ENCODE peak calls at places on chromosomes 7 and 10, in nine cellular contexts. One of them, this sample, is unnamed.

GRCh38 chr7:255038-255435 is 34.9 kb upstream of the FOXL3 start:
- DNase-seq in posterior cingulate gyrus: peak
- DNase-seq in bronchial epithelial cell: no peak
- DNase-seq in GM23248: no peak
- DNase-seq in mesenteric fat pad: no peak
- DNase-seq in spleen: no peak
- DNase-seq in ELF-1: no peak
- DNase-seq in stimulated activated CD8-positive, alpha-beta memory T cell treated with anti-CD3 and anti-CD28 coated beads, Interleukin-7, amount 100 ng/mL, for 1 hour: no peak
- DNase-seq in SW 1271: no peak
- DNase-seq in this sample: no peak

GRCh38 chr10:72449842-72450495 is 95.2 kb upstream of the DNAJB12 start:
- DNase-seq in posterior cingulate gyrus: no peak
- DNase-seq in SW 1271: no peak
- DNase-seq in stimulated activated CD8-positive, alpha-beta memory T cell treated with anti-CD3 and anti-CD28 coated beads, Interleukin-7, amount 100 ng/mL, for 1 hour: no peak
- DNase-seq in mesenteric fat pad: no peak
- DNase-seq in ELF-1: peak
- DNase-seq in GM23248: no peak
- DNase-seq in bronchial epithelial cell: no peak
- DNase-seq in spleen: no peak
- DNase-seq in this sample: no peak

GRCh38 chr7:85095357-85095756 is 91.5 kb downstream of the SEMA3D start:
- DNase-seq in mesenteric fat pad: no peak
- DNase-seq in GM23248: no peak
- DNase-seq in stimulated activated CD8-positive, alpha-beta memory T cell treated with anti-CD3 and anti-CD28 coated beads, Interleukin-7, amount 100 ng/mL, for 1 hour: no peak
- DNase-seq in SW 1271: no peak
- DNase-seq in posterior cingulate gyrus: no peak
- DNase-seq in spleen: no peak
- DNase-seq in bronchial epithelial cell: no peak
- DNase-seq in ELF-1: no peak
- DNase-seq in this sample: peak

GRCh38 chr7:118473271-118473670 is 248.8 kb downstream of the ANKRD7 start:
- DNase-seq in stimulated activated CD8-positive, alpha-beta memory T cell treated with anti-CD3 and anti-CD28 coated beads, Interleukin-7, amount 100 ng/mL, for 1 hour: no peak
- DNase-seq in bronchial epithelial cell: no peak
- DNase-seq in spleen: no peak
- DNase-seq in posterior cingulate gyrus: peak
- DNase-seq in SW 1271: no peak
- DNase-seq in GM23248: no peak
- DNase-seq in mesenteric fat pad: no peak
- DNase-seq in ELF-1: no peak
- DNase-seq in this sample: no peak

GRCh38 chr10:48480397-48481374 is 124.2 kb downstream of the ARHGAP22 start:
- DNase-seq in spleen: peak
- DNase-seq in posterior cingulate gyrus: no peak
- DNase-seq in stimulated activated CD8-positive, alpha-beta memory T cell treated with anti-CD3 and anti-CD28 coated beads, Interleukin-7, amount 100 ng/mL, for 1 hour: no peak
- DNase-seq in SW 1271: no peak
- DNase-seq in mesenteric fat pad: peak
- DNase-seq in ELF-1: no peak
- DNase-seq in bronchial epithelial cell: no peak
- DNase-seq in GM23248: no peak
- DNase-seq in this sample: no peak

GRCh38 chr10:71219918-71220688 is 7.7 kb downstream of the UNC5B start:
- DNase-seq in mesenteric fat pad: peak
- DNase-seq in posterior cingulate gyrus: no peak
- DNase-seq in GM23248: no peak
- DNase-seq in stimulated activated CD8-positive, alpha-beta memory T cell treated with anti-CD3 and anti-CD28 coated beads, Interleukin-7, amount 100 ng/mL, for 1 hour: no peak
- DNase-seq in ELF-1: no peak
- DNase-seq in spleen: peak
- DNase-seq in SW 1271: no peak
- DNase-seq in bronchial epithelial cell: no peak
- DNase-seq in this sample: no peak

GRCh38 chr7:137458399-137458798 is 114.9 kb upstream of the PTN start:
- DNase-seq in stimulated activated CD8-positive, alpha-beta memory T cell treated with anti-CD3 and anti-CD28 coated beads, Interleukin-7, amount 100 ng/mL, for 1 hour: no peak
- DNase-seq in ELF-1: no peak
- DNase-seq in bronchial epithelial cell: peak
- DNase-seq in SW 1271: no peak
- DNase-seq in mesenteric fat pad: no peak
- DNase-seq in spleen: no peak
- DNase-seq in posterior cingulate gyrus: no peak
- DNase-seq in GM23248: no peak
- DNase-seq in this sample: no peak

GRCh38 chr10:98208925-98209324 is 59.1 kb downstream of the LOXL4 start:
- DNase-seq in GM23248: peak
- DNase-seq in stimulated activated CD8-positive, alpha-beta memory T cell treated with anti-CD3 and anti-CD28 coated beads, Interleukin-7, amount 100 ng/mL, for 1 hour: no peak
- DNase-seq in mesenteric fat pad: no peak
- DNase-seq in SW 1271: no peak
- DNase-seq in spleen: no peak
- DNase-seq in bronchial epithelial cell: no peak
- DNase-seq in ELF-1: no peak
- DNase-seq in posterior cingulate gyrus: no peak
- DNase-seq in this sample: no peak

GRCh38 chr7:48390381-48391327 is 219.4 kb downstream of the ABCA13 start:
- DNase-seq in SW 1271: no peak
- DNase-seq in bronchial epithelial cell: peak
- DNase-seq in posterior cingulate gyrus: no peak
- DNase-seq in mesenteric fat pad: no peak
- DNase-seq in spleen: peak
- DNase-seq in GM23248: no peak
- DNase-seq in ELF-1: no peak
- DNase-seq in stimulated activated CD8-positive, alpha-beta memory T cell treated with anti-CD3 and anti-CD28 coated beads, Interleukin-7, amount 100 ng/mL, for 1 hour: no peak
- DNase-seq in this sample: peak

GRCh38 chr10:69567920-69568319 is 5.3 kb downstream of the NEUROG3 start:
- DNase-seq in posterior cingulate gyrus: peak
- DNase-seq in mesenteric fat pad: no peak
- DNase-seq in SW 1271: no peak
- DNase-seq in GM23248: peak
- DNase-seq in stimulated activated CD8-positive, alpha-beta memory T cell treated with anti-CD3 and anti-CD28 coated beads, Interleukin-7, amount 100 ng/mL, for 1 hour: no peak
- DNase-seq in spleen: no peak
- DNase-seq in bronchial epithelial cell: peak
- DNase-seq in ELF-1: peak
- DNase-seq in this sample: peak

GRCh38 chr10:71300555-71301370 is 18.3 kb upstream of the SLC29A3 start:
- DNase-seq in GM23248: no peak
- DNase-seq in SW 1271: no peak
- DNase-seq in bronchial epithelial cell: peak
- DNase-seq in mesenteric fat pad: no peak
- DNase-seq in posterior cingulate gyrus: peak
- DNase-seq in stimulated activated CD8-positive, alpha-beta memory T cell treated with anti-CD3 and anti-CD28 coated beads, Interleukin-7, amount 100 ng/mL, for 1 hour: no peak
- DNase-seq in ELF-1: no peak
- DNase-seq in spleen: no peak
- DNase-seq in this sample: no peak

GRCh38 chr10:102113956-102114857 is 6.0 kb downstream of the LDB1 start:
- DNase-seq in GM23248: peak
- DNase-seq in stimulated activated CD8-positive, alpha-beta memory T cell treated with anti-CD3 and anti-CD28 coated beads, Interleukin-7, amount 100 ng/mL, for 1 hour: no peak
- DNase-seq in mesenteric fat pad: no peak
- DNase-seq in SW 1271: no peak
- DNase-seq in posterior cingulate gyrus: peak
- DNase-seq in bronchial epithelial cell: no peak
- DNase-seq in ELF-1: peak
- DNase-seq in spleen: peak
- DNase-seq in this sample: no peak

GRCh38 chr10:61635946-61636345 is 26.8 kb upstream of the CABCOCO1 start:
- DNase-seq in mesenteric fat pad: no peak
- DNase-seq in spleen: no peak
- DNase-seq in bronchial epithelial cell: peak
- DNase-seq in ELF-1: no peak
- DNase-seq in posterior cingulate gyrus: no peak
- DNase-seq in SW 1271: no peak
- DNase-seq in stimulated activated CD8-positive, alpha-beta memory T cell treated with anti-CD3 and anti-CD28 coated beads, Interleukin-7, amount 100 ng/mL, for 1 hour: no peak
- DNase-seq in GM23248: peak
- DNase-seq in this sample: no peak

GRCh38 chr7:66626236-66626957 is 2.3 kb upstream of the KCTD7 start:
- DNase-seq in stimulated activated CD8-positive, alpha-beta memory T cell treated with anti-CD3 and anti-CD28 coated beads, Interleukin-7, amount 100 ng/mL, for 1 hour: no peak
- DNase-seq in spleen: no peak
- DNase-seq in GM23248: peak
- DNase-seq in mesenteric fat pad: no peak
- DNase-seq in posterior cingulate gyrus: no peak
- DNase-seq in bronchial epithelial cell: peak
- DNase-seq in ELF-1: no peak
- DNase-seq in SW 1271: no peak
- DNase-seq in this sample: no peak

GRCh38 chr7:106524690-106525059 is 136.3 kb downstream of the CCDC71L start:
- DNase-seq in SW 1271: no peak
- DNase-seq in bronchial epithelial cell: no peak
- DNase-seq in spleen: no peak
- DNase-seq in mesenteric fat pad: no peak
- DNase-seq in ELF-1: no peak
- DNase-seq in posterior cingulate gyrus: no peak
- DNase-seq in stimulated activated CD8-positive, alpha-beta memory T cell treated with anti-CD3 and anti-CD28 coated beads, Interleukin-7, amount 100 ng/mL, for 1 hour: no peak
- DNase-seq in GM23248: no peak
- DNase-seq in this sample: no peak

GRCh38 chr10:130741901-130742625 is 569.5 kb downstream of the TCERG1L start:
- DNase-seq in GM23248: no peak
- DNase-seq in stimulated activated CD8-positive, alpha-beta memory T cell treated with anti-CD3 and anti-CD28 coated beads, Interleukin-7, amount 100 ng/mL, for 1 hour: no peak
- DNase-seq in spleen: peak
- DNase-seq in mesenteric fat pad: peak
- DNase-seq in ELF-1: no peak
- DNase-seq in posterior cingulate gyrus: peak
- DNase-seq in SW 1271: no peak
- DNase-seq in bronchial epithelial cell: no peak
- DNase-seq in this sample: no peak

GRCh38 chr10:13089345-13089744 is 10.6 kb upstream of the OPTN start:
- DNase-seq in mesenteric fat pad: no peak
- DNase-seq in posterior cingulate gyrus: no peak
- DNase-seq in SW 1271: no peak
- DNase-seq in stimulated activated CD8-positive, alpha-beta memory T cell treated with anti-CD3 and anti-CD28 coated beads, Interleukin-7, amount 100 ng/mL, for 1 hour: no peak
- DNase-seq in bronchial epithelial cell: no peak
- DNase-seq in GM23248: no peak
- DNase-seq in spleen: no peak
- DNase-seq in ELF-1: no peak
- DNase-seq in this sample: no peak

GRCh38 chr10:123995461-123996131 is 97.8 kb downstream of the CHST15 start:
- DNase-seq in mesenteric fat pad: peak
- DNase-seq in spleen: peak
- DNase-seq in stimulated activated CD8-positive, alpha-beta memory T cell treated with anti-CD3 and anti-CD28 coated beads, Interleukin-7, amount 100 ng/mL, for 1 hour: no peak
- DNase-seq in ELF-1: peak
- DNase-seq in posterior cingulate gyrus: peak
- DNase-seq in bronchial epithelial cell: peak
- DNase-seq in SW 1271: no peak
- DNase-seq in GM23248: peak
- DNase-seq in this sample: peak

GRCh38 chr10:58856508-58857240 is 319.8 kb upstream of the PHYHIPL start:
- DNase-seq in posterior cingulate gyrus: peak
- DNase-seq in stimulated activated CD8-positive, alpha-beta memory T cell treated with anti-CD3 and anti-CD28 coated beads, Interleukin-7, amount 100 ng/mL, for 1 hour: no peak
- DNase-seq in mesenteric fat pad: no peak
- DNase-seq in bronchial epithelial cell: peak
- DNase-seq in ELF-1: peak
- DNase-seq in GM23248: peak
- DNase-seq in spleen: no peak
- DNase-seq in SW 1271: peak
- DNase-seq in this sample: peak

GRCh38 chr7:149071641-149072437 is 18.7 kb downstream of the ZNF786 start:
- DNase-seq in spleen: peak
- DNase-seq in posterior cingulate gyrus: no peak
- DNase-seq in stimulated activated CD8-positive, alpha-beta memory T cell treated with anti-CD3 and anti-CD28 coated beads, Interleukin-7, amount 100 ng/mL, for 1 hour: peak
- DNase-seq in ELF-1: peak
- DNase-seq in mesenteric fat pad: no peak
- DNase-seq in bronchial epithelial cell: no peak
- DNase-seq in SW 1271: no peak
- DNase-seq in GM23248: no peak
- DNase-seq in this sample: no peak

GRCh38 chr7:157690058-157690832 is 353.4 kb downstream of the DNAJB6 start:
- DNase-seq in SW 1271: no peak
- DNase-seq in stimulated activated CD8-positive, alpha-beta memory T cell treated with anti-CD3 and anti-CD28 coated beads, Interleukin-7, amount 100 ng/mL, for 1 hour: no peak
- DNase-seq in ELF-1: no peak
- DNase-seq in bronchial epithelial cell: no peak
- DNase-seq in spleen: peak
- DNase-seq in mesenteric fat pad: peak
- DNase-seq in posterior cingulate gyrus: peak
- DNase-seq in GM23248: peak
- DNase-seq in this sample: no peak

GRCh38 chr10:132158810-132159209 is 27.9 kb upstream of the DPYSL4 start:
- DNase-seq in SW 1271: no peak
- DNase-seq in ELF-1: no peak
- DNase-seq in bronchial epithelial cell: no peak
- DNase-seq in GM23248: no peak
- DNase-seq in stimulated activated CD8-positive, alpha-beta memory T cell treated with anti-CD3 and anti-CD28 coated beads, Interleukin-7, amount 100 ng/mL, for 1 hour: no peak
- DNase-seq in spleen: no peak
- DNase-seq in posterior cingulate gyrus: peak
- DNase-seq in mesenteric fat pad: no peak
- DNase-seq in this sample: no peak

GRCh38 chr10:80187465-80188409 is 17.6 kb downstream of the ANXA11 start:
- DNase-seq in mesenteric fat pad: peak
- DNase-seq in GM23248: no peak
- DNase-seq in stimulated activated CD8-positive, alpha-beta memory T cell treated with anti-CD3 and anti-CD28 coated beads, Interleukin-7, amount 100 ng/mL, for 1 hour: peak
- DNase-seq in posterior cingulate gyrus: peak
- DNase-seq in spleen: peak
- DNase-seq in SW 1271: no peak
- DNase-seq in ELF-1: no peak
- DNase-seq in bronchial epithelial cell: no peak
- DNase-seq in this sample: no peak

GRCh38 chr7:103691291-103691690 is 245.3 kb upstream of the SLC26A5 start:
- DNase-seq in GM23248: no peak
- DNase-seq in mesenteric fat pad: no peak
- DNase-seq in SW 1271: no peak
- DNase-seq in bronchial epithelial cell: no peak
- DNase-seq in posterior cingulate gyrus: no peak
- DNase-seq in spleen: no peak
- DNase-seq in stimulated activated CD8-positive, alpha-beta memory T cell treated with anti-CD3 and anti-CD28 coated beads, Interleukin-7, amount 100 ng/mL, for 1 hour: no peak
- DNase-seq in ELF-1: no peak
- DNase-seq in this sample: no peak

GRCh38 chr10:16789266-16789665 is 28.0 kb downstream of the RSU1 start:
- DNase-seq in bronchial epithelial cell: no peak
- DNase-seq in GM23248: no peak
- DNase-seq in spleen: no peak
- DNase-seq in mesenteric fat pad: no peak
- DNase-seq in stimulated activated CD8-positive, alpha-beta memory T cell treated with anti-CD3 and anti-CD28 coated beads, Interleukin-7, amount 100 ng/mL, for 1 hour: no peak
- DNase-seq in posterior cingulate gyrus: no peak
- DNase-seq in ELF-1: no peak
- DNase-seq in SW 1271: no peak
- DNase-seq in this sample: no peak

GRCh38 chr7:11130012-11130411 is 156.3 kb downstream of the PHF14 start:
- DNase-seq in SW 1271: peak
- DNase-seq in mesenteric fat pad: no peak
- DNase-seq in GM23248: no peak
- DNase-seq in stimulated activated CD8-positive, alpha-beta memory T cell treated with anti-CD3 and anti-CD28 coated beads, Interleukin-7, amount 100 ng/mL, for 1 hour: no peak
- DNase-seq in posterior cingulate gyrus: no peak
- DNase-seq in ELF-1: no peak
- DNase-seq in spleen: no peak
- DNase-seq in bronchial epithelial cell: peak
- DNase-seq in this sample: no peak

GRCh38 chr10:120586471-120586872 is 129.4 kb downstream of the PLPP4 start:
- DNase-seq in posterior cingulate gyrus: no peak
- DNase-seq in GM23248: peak
- DNase-seq in SW 1271: no peak
- DNase-seq in stimulated activated CD8-positive, alpha-beta memory T cell treated with anti-CD3 and anti-CD28 coated beads, Interleukin-7, amount 100 ng/mL, for 1 hour: no peak
- DNase-seq in ELF-1: no peak
- DNase-seq in mesenteric fat pad: no peak
- DNase-seq in bronchial epithelial cell: peak
- DNase-seq in spleen: no peak
- DNase-seq in this sample: no peak